ENCODE peak calls at places on chromosome 6, in four cellular contexts. One of them, this sample, is unnamed.

GRCh38 chr6:123189805-123190204 is 193.8 kb downstream of the CLVS2 start:
- DNase-seq in spleen: no peak
- DNase-seq in cardiac fibroblast: no peak
- DNase-seq in T-helper 1 cell: no peak
- DNase-seq in this sample: no peak

GRCh38 chr6:123352279-123352678 is 284.5 kb downstream of the TRDN start:
- DNase-seq in spleen: no peak
- DNase-seq in cardiac fibroblast: no peak
- DNase-seq in T-helper 1 cell: no peak
- DNase-seq in this sample: no peak

GRCh38 chr6:37033255-37033654 is 27.8 kb downstream of the FGD2 start:
- DNase-seq in cardiac fibroblast: no peak
- DNase-seq in spleen: no peak
- DNase-seq in T-helper 1 cell: no peak
- DNase-seq in this sample: no peak

GRCh38 chr6:152296648-152297376 is 340.4 kb downstream of the SYNE1 start:
- DNase-seq in T-helper 1 cell: no peak
- DNase-seq in cardiac fibroblast: no peak
- DNase-seq in spleen: no peak
- DNase-seq in this sample: no peak

GRCh38 chr6:165109011-165109410 is 200.4 kb downstream of the C6orf118 start:
- DNase-seq in spleen: no peak
- DNase-seq in T-helper 1 cell: no peak
- DNase-seq in cardiac fibroblast: no peak
- DNase-seq in this sample: no peak

GRCh38 chr6:16752206-16752867 is 8.9 kb downstream of the ATXN1 start:
- DNase-seq in T-helper 1 cell: no peak
- DNase-seq in spleen: no peak
- DNase-seq in cardiac fibroblast: peak; percentile 87
- DNase-seq in this sample: no peak

GRCh38 chr6:160030103-160030502 is 61.2 kb downstream of the IGF2R start:
- DNase-seq in spleen: no peak
- DNase-seq in cardiac fibroblast: peak; percentile 95
- DNase-seq in T-helper 1 cell: no peak
- DNase-seq in this sample: no peak

GRCh38 chr6:41712651-41713103 is 22.7 kb downstream of the TFEB start:
- DNase-seq in cardiac fibroblast: peak; percentile 46
- DNase-seq in T-helper 1 cell: no peak
- DNase-seq in spleen: peak; percentile 72
- DNase-seq in this sample: no peak

GRCh38 chr6:38728203-38728602 is 13.1 kb downstream of the DNAH8 start:
- DNase-seq in spleen: no peak
- DNase-seq in T-helper 1 cell: no peak
- DNase-seq in cardiac fibroblast: no peak
- DNase-seq in this sample: no peak

GRCh38 chr6:5378331-5378730 is 117.0 kb downstream of the FARS2 start:
- DNase-seq in spleen: no peak
- DNase-seq in T-helper 1 cell: no peak
- DNase-seq in cardiac fibroblast: no peak
- DNase-seq in this sample: no peak

GRCh38 chr6:101607286-101607685 is 213.8 kb downstream of the GRIK2 start:
- DNase-seq in cardiac fibroblast: no peak
- DNase-seq in spleen: no peak
- DNase-seq in T-helper 1 cell: no peak
- DNase-seq in this sample: no peak

GRCh38 chr6:112233864-112234263 is 20.5 kb downstream of the LAMA4 start:
- DNase-seq in T-helper 1 cell: no peak
- DNase-seq in cardiac fibroblast: peak; percentile 93
- DNase-seq in spleen: no peak
- DNase-seq in this sample: no peak

GRCh38 chr6:21082091-21082490 is 511.5 kb upstream of the SOX4 start:
- DNase-seq in cardiac fibroblast: no peak
- DNase-seq in T-helper 1 cell: no peak
- DNase-seq in spleen: no peak
- DNase-seq in this sample: no peak

GRCh38 chr6:17268114-17268513 is 13.0 kb upstream of the RBM24 start:
- DNase-seq in T-helper 1 cell: no peak
- DNase-seq in spleen: no peak
- DNase-seq in cardiac fibroblast: no peak
- DNase-seq in this sample: no peak

GRCh38 chr6:169317441-169318202 is 64.0 kb upstream of the THBS2 start:
- DNase-seq in cardiac fibroblast: no peak
- DNase-seq in T-helper 1 cell: no peak
- DNase-seq in spleen: no peak
- DNase-seq in this sample: no peak

GRCh38 chr6:163635731-163636344 is 221.3 kb downstream of the QKI start:
- DNase-seq in spleen: no peak
- DNase-seq in cardiac fibroblast: no peak
- DNase-seq in T-helper 1 cell: no peak
- DNase-seq in this sample: no peak

GRCh38 chr6:116881236-116881635 is 4.2 kb downstream of the RFX6 start:
- DNase-seq in spleen: no peak
- DNase-seq in T-helper 1 cell: no peak
- DNase-seq in cardiac fibroblast: no peak
- DNase-seq in this sample: no peak

GRCh38 chr6:44001318-44001868 is 125.9 kb downstream of the MRPL14 start:
- DNase-seq in T-helper 1 cell: no peak
- DNase-seq in cardiac fibroblast: no peak
- DNase-seq in spleen: no peak
- DNase-seq in this sample: no peak

GRCh38 chr6:35079311-35080000 is 61.7 kb downstream of the TCP11 start:
- DNase-seq in T-helper 1 cell: no peak
- DNase-seq in cardiac fibroblast: no peak
- DNase-seq in spleen: peak; percentile 61
- DNase-seq in this sample: no peak

GRCh38 chr6:39912446-39912845 is 21.8 kb downstream of the MOCS1 start:
- DNase-seq in spleen: no peak
- DNase-seq in T-helper 1 cell: no peak
- DNase-seq in cardiac fibroblast: no peak
- DNase-seq in this sample: no peak

GRCh38 chr6:4320860-4321259 is 185.5 kb upstream of the ECI2 start:
- DNase-seq in T-helper 1 cell: no peak
- DNase-seq in spleen: no peak
- DNase-seq in cardiac fibroblast: peak; percentile 92
- DNase-seq in this sample: no peak

GRCh38 chr6:134452901-134453300 is 135.0 kb upstream of the SGK1 start:
- DNase-seq in T-helper 1 cell: no peak
- DNase-seq in spleen: no peak
- DNase-seq in cardiac fibroblast: no peak
- DNase-seq in this sample: no peak

GRCh38 chr6:116596815-116597214 is 19.5 kb upstream of the RSPH4A start:
- DNase-seq in cardiac fibroblast: peak; percentile 38
- DNase-seq in T-helper 1 cell: no peak
- DNase-seq in spleen: no peak
- DNase-seq in this sample: no peak

GRCh38 chr6:85191656-85192055 is 258.2 kb upstream of the NT5E start:
- DNase-seq in T-helper 1 cell: no peak
- DNase-seq in spleen: no peak
- DNase-seq in cardiac fibroblast: peak; percentile 73
- DNase-seq in this sample: no peak

GRCh38 chr6:52576392-52577021 is 353 bp downstream of the TRAM2 start:
- DNase-seq in spleen: peak; percentile 93
- DNase-seq in cardiac fibroblast: peak; percentile 86
- DNase-seq in T-helper 1 cell: peak; percentile 36
- DNase-seq in this sample: peak; percentile 32

GRCh38 chr6:76120302-76120701 is 47.8 kb upstream of the IMPG1 start:
- DNase-seq in T-helper 1 cell: no peak
- DNase-seq in spleen: no peak
- DNase-seq in cardiac fibroblast: no peak
- DNase-seq in this sample: no peak

GRCh38 chr6:28266962-28267694 is at the start of gene ZSCAN26:
- DNase-seq in spleen: peak; percentile 94
- DNase-seq in cardiac fibroblast: peak; percentile 91
- DNase-seq in T-helper 1 cell: peak; percentile 69
- DNase-seq in this sample: peak; percentile 83

GRCh38 chr6:109239192-109239917 is 142.9 kb downstream of the CD164 start:
- DNase-seq in spleen: no peak
- DNase-seq in cardiac fibroblast: peak; percentile 23
- DNase-seq in T-helper 1 cell: no peak
- DNase-seq in this sample: no peak

GRCh38 chr6:89792881-89793280 is 26.7 kb downstream of the MDN1 start:
- DNase-seq in cardiac fibroblast: peak; percentile 35
- DNase-seq in spleen: no peak
- DNase-seq in T-helper 1 cell: no peak
- DNase-seq in this sample: no peak

GRCh38 chr6:44263357-44264100 is 1.8 kb downstream of the NFKBIE start:
- DNase-seq in T-helper 1 cell: peak; percentile 44
- DNase-seq in spleen: peak; percentile 83
- DNase-seq in cardiac fibroblast: peak; percentile 31
- DNase-seq in this sample: no peak

GRCh38 chr6:84019812-84020211 is 13.8 kb upstream of the MRAP2 start:
- DNase-seq in cardiac fibroblast: no peak
- DNase-seq in spleen: no peak
- DNase-seq in T-helper 1 cell: no peak
- DNase-seq in this sample: no peak

GRCh38 chr6:119526609-119527605 is 177.3 kb upstream of the MAN1A1 start:
- DNase-seq in spleen: no peak
- DNase-seq in T-helper 1 cell: no peak
- DNase-seq in cardiac fibroblast: no peak
- DNase-seq in this sample: no peak

GRCh38 chr6:125153541-125154183 is at the start of gene TPD52L1:
- DNase-seq in cardiac fibroblast: peak; percentile 68
- DNase-seq in T-helper 1 cell: peak; percentile 32
- DNase-seq in spleen: peak; percentile 91
- DNase-seq in this sample: no peak

GRCh38 chr6:83127976-83128375 is 60.5 kb downstream of the DOP1A start:
- DNase-seq in cardiac fibroblast: no peak
- DNase-seq in T-helper 1 cell: no peak
- DNase-seq in spleen: no peak
- DNase-seq in this sample: no peak

GRCh38 chr6:111552241-111552744 is 53.4 kb downstream of the TRAF3IP2 start:
- DNase-seq in spleen: no peak
- DNase-seq in T-helper 1 cell: no peak
- DNase-seq in cardiac fibroblast: peak; percentile 95
- DNase-seq in this sample: no peak

GRCh38 chr6:151682251-151682650 is 125.2 kb upstream of the ESR1 start:
- DNase-seq in T-helper 1 cell: no peak
- DNase-seq in spleen: no peak
- DNase-seq in cardiac fibroblast: no peak
- DNase-seq in this sample: no peak

GRCh38 chr6:3913077-3913957 is 64.1 kb downstream of the FAM50B start:
- DNase-seq in cardiac fibroblast: peak; percentile 98
- DNase-seq in spleen: no peak
- DNase-seq in T-helper 1 cell: no peak
- DNase-seq in this sample: no peak

GRCh38 chr6:148980234-148980633 is 233.4 kb downstream of the UST start:
- DNase-seq in spleen: no peak
- DNase-seq in T-helper 1 cell: no peak
- DNase-seq in cardiac fibroblast: peak; percentile 28
- DNase-seq in this sample: no peak

GRCh38 chr6:33929575-33930288 is 125.9 kb upstream of the MLN start:
- DNase-seq in spleen: no peak
- DNase-seq in cardiac fibroblast: no peak
- DNase-seq in T-helper 1 cell: no peak
- DNase-seq in this sample: no peak

This sample was measured in central memory CD8-positive, alpha-beta T cell.